ENCODE peak calls at places on chromosomes 3 and 15, in ten cellular contexts. One of them, this sample, is unnamed.

GRCh38 chr15:48244923-48245322 is 38.8 kb downstream of the SLC12A1 start:
- DNase-seq in NCI-H526: no peak
- DNase-seq in GF-D8: no peak
- DNase-seq in T-helper 1 cell: no peak
- DNase-seq in RWPE1: peak
- DNase-seq in NCI-H1092: no peak
- DNase-seq in OCI-LY7: no peak
- DNase-seq in C1 segment of cervical spinal cord: no peak
- DNase-seq in neural progenitor cell: no peak
- DNase-seq in activated T-helper 9 cell treated with anti-CD3 and anti-CD28 coated beads, Interleukin-2, amount 50 U/mL, for 16 hours: no peak
- DNase-seq in this sample: peak

GRCh38 chr3:66615643-66616301 is 115.0 kb upstream of the LRIG1 start:
- DNase-seq in NCI-H526: peak
- DNase-seq in GF-D8: no peak
- DNase-seq in T-helper 1 cell: no peak
- DNase-seq in RWPE1: no peak
- DNase-seq in NCI-H1092: no peak
- DNase-seq in OCI-LY7: no peak
- DNase-seq in C1 segment of cervical spinal cord: no peak
- DNase-seq in neural progenitor cell: no peak
- DNase-seq in activated T-helper 9 cell treated with anti-CD3 and anti-CD28 coated beads, Interleukin-2, amount 50 U/mL, for 16 hours: no peak
- DNase-seq in this sample: no peak

GRCh38 chr3:177141899-177142651 is 55.2 kb downstream of the TBL1XR1 start:
- DNase-seq in NCI-H526: peak
- DNase-seq in GF-D8: no peak
- DNase-seq in T-helper 1 cell: no peak
- DNase-seq in RWPE1: no peak
- DNase-seq in NCI-H1092: no peak
- DNase-seq in OCI-LY7: peak
- DNase-seq in C1 segment of cervical spinal cord: no peak
- DNase-seq in neural progenitor cell: no peak
- DNase-seq in activated T-helper 9 cell treated with anti-CD3 and anti-CD28 coated beads, Interleukin-2, amount 50 U/mL, for 16 hours: no peak
- DNase-seq in this sample: no peak

GRCh38 chr15:52326758-52327157 is 31.2 kb upstream of the MYO5C start:
- DNase-seq in NCI-H526: no peak
- DNase-seq in GF-D8: no peak
- DNase-seq in T-helper 1 cell: no peak
- DNase-seq in RWPE1: no peak
- DNase-seq in NCI-H1092: no peak
- DNase-seq in OCI-LY7: no peak
- DNase-seq in C1 segment of cervical spinal cord: no peak
- DNase-seq in neural progenitor cell: no peak
- DNase-seq in activated T-helper 9 cell treated with anti-CD3 and anti-CD28 coated beads, Interleukin-2, amount 50 U/mL, for 16 hours: no peak
- DNase-seq in this sample: no peak

GRCh38 chr15:31347067-31347975 is 20.7 kb downstream of the KLF13 start:
- DNase-seq in NCI-H526: no peak
- DNase-seq in GF-D8: no peak
- DNase-seq in T-helper 1 cell: peak
- DNase-seq in RWPE1: no peak
- DNase-seq in NCI-H1092: no peak
- DNase-seq in OCI-LY7: peak
- DNase-seq in C1 segment of cervical spinal cord: no peak
- DNase-seq in neural progenitor cell: no peak
- DNase-seq in activated T-helper 9 cell treated with anti-CD3 and anti-CD28 coated beads, Interleukin-2, amount 50 U/mL, for 16 hours: peak
- DNase-seq in this sample: no peak

GRCh38 chr15:66287461-66288055 is 5.8 kb upstream of the DIS3L start:
- DNase-seq in NCI-H526: peak
- DNase-seq in GF-D8: no peak
- DNase-seq in T-helper 1 cell: no peak
- DNase-seq in RWPE1: peak
- DNase-seq in NCI-H1092: no peak
- DNase-seq in OCI-LY7: peak
- DNase-seq in C1 segment of cervical spinal cord: no peak
- DNase-seq in neural progenitor cell: peak
- DNase-seq in activated T-helper 9 cell treated with anti-CD3 and anti-CD28 coated beads, Interleukin-2, amount 50 U/mL, for 16 hours: no peak
- DNase-seq in this sample: no peak

GRCh38 chr3:51221959-51222358 is 163.1 kb upstream of the MANF start:
- DNase-seq in NCI-H526: peak
- DNase-seq in GF-D8: no peak
- DNase-seq in T-helper 1 cell: no peak
- DNase-seq in RWPE1: no peak
- DNase-seq in NCI-H1092: no peak
- DNase-seq in OCI-LY7: no peak
- DNase-seq in C1 segment of cervical spinal cord: no peak
- DNase-seq in neural progenitor cell: no peak
- DNase-seq in activated T-helper 9 cell treated with anti-CD3 and anti-CD28 coated beads, Interleukin-2, amount 50 U/mL, for 16 hours: no peak
- DNase-seq in this sample: no peak

GRCh38 chr3:52541050-52541449 is 4.6 kb downstream of the UQCC5 start:
- DNase-seq in NCI-H526: no peak
- DNase-seq in GF-D8: no peak
- DNase-seq in T-helper 1 cell: no peak
- DNase-seq in RWPE1: no peak
- DNase-seq in NCI-H1092: no peak
- DNase-seq in OCI-LY7: no peak
- DNase-seq in C1 segment of cervical spinal cord: no peak
- DNase-seq in neural progenitor cell: no peak
- DNase-seq in activated T-helper 9 cell treated with anti-CD3 and anti-CD28 coated beads, Interleukin-2, amount 50 U/mL, for 16 hours: no peak
- DNase-seq in this sample: no peak

GRCh38 chr3:12471228-12471627 is 13.1 kb upstream of the TSEN2 start:
- DNase-seq in NCI-H526: no peak
- DNase-seq in GF-D8: no peak
- DNase-seq in T-helper 1 cell: no peak
- DNase-seq in RWPE1: peak
- DNase-seq in NCI-H1092: no peak
- DNase-seq in OCI-LY7: no peak
- DNase-seq in C1 segment of cervical spinal cord: no peak
- DNase-seq in neural progenitor cell: no peak
- DNase-seq in activated T-helper 9 cell treated with anti-CD3 and anti-CD28 coated beads, Interleukin-2, amount 50 U/mL, for 16 hours: peak
- DNase-seq in this sample: no peak

GRCh38 chr15:67004142-67004541 is 61.3 kb upstream of the SMAD3 start:
- DNase-seq in NCI-H526: no peak
- DNase-seq in GF-D8: no peak
- DNase-seq in T-helper 1 cell: no peak
- DNase-seq in RWPE1: no peak
- DNase-seq in NCI-H1092: no peak
- DNase-seq in OCI-LY7: peak
- DNase-seq in C1 segment of cervical spinal cord: no peak
- DNase-seq in neural progenitor cell: no peak
- DNase-seq in activated T-helper 9 cell treated with anti-CD3 and anti-CD28 coated beads, Interleukin-2, amount 50 U/mL, for 16 hours: no peak
- DNase-seq in this sample: no peak

GRCh38 chr3:86723433-86723832 is 267.5 kb downstream of the VGLL3 start:
- DNase-seq in NCI-H526: no peak
- DNase-seq in GF-D8: no peak
- DNase-seq in T-helper 1 cell: no peak
- DNase-seq in RWPE1: no peak
- DNase-seq in NCI-H1092: no peak
- DNase-seq in OCI-LY7: no peak
- DNase-seq in C1 segment of cervical spinal cord: no peak
- DNase-seq in neural progenitor cell: no peak
- DNase-seq in activated T-helper 9 cell treated with anti-CD3 and anti-CD28 coated beads, Interleukin-2, amount 50 U/mL, for 16 hours: no peak
- DNase-seq in this sample: no peak

GRCh38 chr3:80241791-80242190 is 474.0 kb upstream of the ROBO1 start:
- DNase-seq in NCI-H526: no peak
- DNase-seq in GF-D8: no peak
- DNase-seq in T-helper 1 cell: no peak
- DNase-seq in RWPE1: no peak
- DNase-seq in NCI-H1092: no peak
- DNase-seq in OCI-LY7: no peak
- DNase-seq in C1 segment of cervical spinal cord: no peak
- DNase-seq in neural progenitor cell: no peak
- DNase-seq in activated T-helper 9 cell treated with anti-CD3 and anti-CD28 coated beads, Interleukin-2, amount 50 U/mL, for 16 hours: no peak
- DNase-seq in this sample: no peak

GRCh38 chr15:52095597-52096262 is 16.8 kb downstream of the BCL2L10 start:
- DNase-seq in NCI-H526: no peak
- DNase-seq in GF-D8: no peak
- DNase-seq in T-helper 1 cell: no peak
- DNase-seq in RWPE1: peak
- DNase-seq in NCI-H1092: no peak
- DNase-seq in OCI-LY7: no peak
- DNase-seq in C1 segment of cervical spinal cord: no peak
- DNase-seq in neural progenitor cell: no peak
- DNase-seq in activated T-helper 9 cell treated with anti-CD3 and anti-CD28 coated beads, Interleukin-2, amount 50 U/mL, for 16 hours: no peak
- DNase-seq in this sample: peak

GRCh38 chr15:44231842-44232241 is 36.8 kb upstream of the FRMD5 start:
- DNase-seq in NCI-H526: no peak
- DNase-seq in GF-D8: no peak
- DNase-seq in T-helper 1 cell: no peak
- DNase-seq in RWPE1: no peak
- DNase-seq in NCI-H1092: no peak
- DNase-seq in OCI-LY7: no peak
- DNase-seq in C1 segment of cervical spinal cord: no peak
- DNase-seq in neural progenitor cell: no peak
- DNase-seq in activated T-helper 9 cell treated with anti-CD3 and anti-CD28 coated beads, Interleukin-2, amount 50 U/mL, for 16 hours: no peak
- DNase-seq in this sample: no peak

GRCh38 chr3:194262345-194263305 is 88.5 kb downstream of the CPN2 start:
- DNase-seq in NCI-H526: no peak
- DNase-seq in GF-D8: no peak
- DNase-seq in T-helper 1 cell: no peak
- DNase-seq in RWPE1: no peak
- DNase-seq in NCI-H1092: no peak
- DNase-seq in OCI-LY7: no peak
- DNase-seq in C1 segment of cervical spinal cord: no peak
- DNase-seq in neural progenitor cell: no peak
- DNase-seq in activated T-helper 9 cell treated with anti-CD3 and anti-CD28 coated beads, Interleukin-2, amount 50 U/mL, for 16 hours: no peak
- DNase-seq in this sample: no peak

GRCh38 chr3:14465425-14465824 is 63.0 kb downstream of the SLC6A6 start:
- DNase-seq in NCI-H526: no peak
- DNase-seq in GF-D8: no peak
- DNase-seq in T-helper 1 cell: no peak
- DNase-seq in RWPE1: no peak
- DNase-seq in NCI-H1092: no peak
- DNase-seq in OCI-LY7: no peak
- DNase-seq in C1 segment of cervical spinal cord: no peak
- DNase-seq in neural progenitor cell: no peak
- DNase-seq in activated T-helper 9 cell treated with anti-CD3 and anti-CD28 coated beads, Interleukin-2, amount 50 U/mL, for 16 hours: no peak
- DNase-seq in this sample: no peak

GRCh38 chr15:100945006-100945405 is 25.8 kb downstream of the LRRK1 start:
- DNase-seq in NCI-H526: no peak
- DNase-seq in GF-D8: no peak
- DNase-seq in T-helper 1 cell: no peak
- DNase-seq in RWPE1: no peak
- DNase-seq in NCI-H1092: no peak
- DNase-seq in OCI-LY7: no peak
- DNase-seq in C1 segment of cervical spinal cord: no peak
- DNase-seq in neural progenitor cell: no peak
- DNase-seq in activated T-helper 9 cell treated with anti-CD3 and anti-CD28 coated beads, Interleukin-2, amount 50 U/mL, for 16 hours: no peak
- DNase-seq in this sample: peak

GRCh38 chr15:90115783-90116182 is 13.5 kb upstream of the IDH2 start:
- DNase-seq in NCI-H526: no peak
- DNase-seq in GF-D8: no peak
- DNase-seq in T-helper 1 cell: no peak
- DNase-seq in RWPE1: no peak
- DNase-seq in NCI-H1092: no peak
- DNase-seq in OCI-LY7: no peak
- DNase-seq in C1 segment of cervical spinal cord: no peak
- DNase-seq in neural progenitor cell: no peak
- DNase-seq in activated T-helper 9 cell treated with anti-CD3 and anti-CD28 coated beads, Interleukin-2, amount 50 U/mL, for 16 hours: no peak
- DNase-seq in this sample: no peak

GRCh38 chr15:39543651-39544050 is 37.2 kb upstream of the THBS1 start:
- DNase-seq in NCI-H526: no peak
- DNase-seq in GF-D8: no peak
- DNase-seq in T-helper 1 cell: no peak
- DNase-seq in RWPE1: no peak
- DNase-seq in NCI-H1092: no peak
- DNase-seq in OCI-LY7: no peak
- DNase-seq in C1 segment of cervical spinal cord: no peak
- DNase-seq in neural progenitor cell: peak
- DNase-seq in activated T-helper 9 cell treated with anti-CD3 and anti-CD28 coated beads, Interleukin-2, amount 50 U/mL, for 16 hours: no peak
- DNase-seq in this sample: no peak

GRCh38 chr3:114880078-114880477 is 267.0 kb downstream of the ZBTB20 start:
- DNase-seq in NCI-H526: no peak
- DNase-seq in GF-D8: no peak
- DNase-seq in T-helper 1 cell: no peak
- DNase-seq in RWPE1: no peak
- DNase-seq in NCI-H1092: peak
- DNase-seq in OCI-LY7: no peak
- DNase-seq in C1 segment of cervical spinal cord: no peak
- DNase-seq in neural progenitor cell: peak
- DNase-seq in activated T-helper 9 cell treated with anti-CD3 and anti-CD28 coated beads, Interleukin-2, amount 50 U/mL, for 16 hours: no peak
- DNase-seq in this sample: no peak

GRCh38 chr3:170689218-170689874 is 103.5 kb upstream of the SLC7A14 start:
- DNase-seq in NCI-H526: peak
- DNase-seq in GF-D8: no peak
- DNase-seq in T-helper 1 cell: no peak
- DNase-seq in RWPE1: peak
- DNase-seq in NCI-H1092: no peak
- DNase-seq in OCI-LY7: no peak
- DNase-seq in C1 segment of cervical spinal cord: no peak
- DNase-seq in neural progenitor cell: peak
- DNase-seq in activated T-helper 9 cell treated with anti-CD3 and anti-CD28 coated beads, Interleukin-2, amount 50 U/mL, for 16 hours: no peak
- DNase-seq in this sample: peak

GRCh38 chr15:27095809-27096580 is 125.0 kb downstream of the GABRG3 start:
- DNase-seq in NCI-H526: no peak
- DNase-seq in GF-D8: no peak
- DNase-seq in T-helper 1 cell: no peak
- DNase-seq in RWPE1: no peak
- DNase-seq in NCI-H1092: no peak
- DNase-seq in OCI-LY7: no peak
- DNase-seq in C1 segment of cervical spinal cord: no peak
- DNase-seq in neural progenitor cell: no peak
- DNase-seq in activated T-helper 9 cell treated with anti-CD3 and anti-CD28 coated beads, Interleukin-2, amount 50 U/mL, for 16 hours: no peak
- DNase-seq in this sample: no peak

GRCh38 chr3:151931171-151931570 is 57.7 kb downstream of the SUCNR1 start:
- DNase-seq in NCI-H526: no peak
- DNase-seq in GF-D8: no peak
- DNase-seq in T-helper 1 cell: no peak
- DNase-seq in RWPE1: no peak
- DNase-seq in NCI-H1092: no peak
- DNase-seq in OCI-LY7: no peak
- DNase-seq in C1 segment of cervical spinal cord: no peak
- DNase-seq in neural progenitor cell: no peak
- DNase-seq in activated T-helper 9 cell treated with anti-CD3 and anti-CD28 coated beads, Interleukin-2, amount 50 U/mL, for 16 hours: no peak
- DNase-seq in this sample: no peak

GRCh38 chr3:193236990-193237389 is 4.0 kb upstream of the PLAAT1 start:
- DNase-seq in NCI-H526: no peak
- DNase-seq in GF-D8: no peak
- DNase-seq in T-helper 1 cell: no peak
- DNase-seq in RWPE1: no peak
- DNase-seq in NCI-H1092: no peak
- DNase-seq in OCI-LY7: no peak
- DNase-seq in C1 segment of cervical spinal cord: no peak
- DNase-seq in neural progenitor cell: no peak
- DNase-seq in activated T-helper 9 cell treated with anti-CD3 and anti-CD28 coated beads, Interleukin-2, amount 50 U/mL, for 16 hours: no peak
- DNase-seq in this sample: no peak

GRCh38 chr3:126014252-126014651 is 45.3 kb downstream of the ROPN1B start:
- DNase-seq in NCI-H526: no peak
- DNase-seq in GF-D8: no peak
- DNase-seq in T-helper 1 cell: no peak
- DNase-seq in RWPE1: no peak
- DNase-seq in NCI-H1092: no peak
- DNase-seq in OCI-LY7: no peak
- DNase-seq in C1 segment of cervical spinal cord: no peak
- DNase-seq in neural progenitor cell: no peak
- DNase-seq in activated T-helper 9 cell treated with anti-CD3 and anti-CD28 coated beads, Interleukin-2, amount 50 U/mL, for 16 hours: no peak
- DNase-seq in this sample: no peak

GRCh38 chr15:48414015-48414414 is 82.8 kb downstream of the DUT start:
- DNase-seq in NCI-H526: no peak
- DNase-seq in GF-D8: no peak
- DNase-seq in T-helper 1 cell: no peak
- DNase-seq in RWPE1: no peak
- DNase-seq in NCI-H1092: no peak
- DNase-seq in OCI-LY7: no peak
- DNase-seq in C1 segment of cervical spinal cord: no peak
- DNase-seq in neural progenitor cell: no peak
- DNase-seq in activated T-helper 9 cell treated with anti-CD3 and anti-CD28 coated beads, Interleukin-2, amount 50 U/mL, for 16 hours: no peak
- DNase-seq in this sample: no peak

GRCh38 chr3:180433172-180433571 is 168.8 kb upstream of the TTC14 start:
- DNase-seq in NCI-H526: no peak
- DNase-seq in GF-D8: no peak
- DNase-seq in T-helper 1 cell: no peak
- DNase-seq in RWPE1: peak
- DNase-seq in NCI-H1092: no peak
- DNase-seq in OCI-LY7: no peak
- DNase-seq in C1 segment of cervical spinal cord: no peak
- DNase-seq in neural progenitor cell: no peak
- DNase-seq in activated T-helper 9 cell treated with anti-CD3 and anti-CD28 coated beads, Interleukin-2, amount 50 U/mL, for 16 hours: no peak
- DNase-seq in this sample: no peak

GRCh38 chr15:92747047-92747446 is 91.5 kb upstream of the FAM174B start:
- DNase-seq in NCI-H526: no peak
- DNase-seq in GF-D8: no peak
- DNase-seq in T-helper 1 cell: no peak
- DNase-seq in RWPE1: no peak
- DNase-seq in NCI-H1092: no peak
- DNase-seq in OCI-LY7: no peak
- DNase-seq in C1 segment of cervical spinal cord: no peak
- DNase-seq in neural progenitor cell: no peak
- DNase-seq in activated T-helper 9 cell treated with anti-CD3 and anti-CD28 coated beads, Interleukin-2, amount 50 U/mL, for 16 hours: no peak
- DNase-seq in this sample: peak